ENCODE peak calls at places on chromosomes 13 and 19, in nine cellular contexts. U, G, K, Y, M, I, E, O and L are unnamed samples.
A peak's percentile ranks its signal among the peaks of the same experiment; 100 is the strongest.

GRCh38 chr19:1618157-1619093 is 13.2 kb upstream of the UQCR11 start:
- DNase-seq in U (peak; percentile 47), G (no peak), K (peak; percentile 63), Y (no peak), M (no peak), I (no peak), E (no peak), O (peak; percentile 64), L (no peak)

GRCh38 chr13:59409211-59409610 is 754.5 kb downstream of the DIAPH3 start:
- DNase-seq in U (peak; percentile 71), G (no peak), K (no peak), Y (peak; percentile 80), M (no peak), I (peak; percentile 16), E (peak; percentile 76), O (no peak), L (no peak)

GRCh38 chr19:41264581-41265375 is 606 bp downstream of the HNRNPUL1 start:
- DNase-seq in U (peak; percentile 75), G (peak; percentile 20), K (no peak), Y (peak; percentile 58), M (no peak), I (peak; percentile 65), E (no peak), O (peak; percentile 74), L (peak; percentile 91)

GRCh38 chr13:78228211-78228610 is 309.6 kb upstream of the EDNRB start:
- DNase-seq in U (no peak), G (no peak), K (no peak), Y (no peak), M (no peak), I (no peak), E (no peak), O (no peak), L (no peak)

GRCh38 chr19:3383121-3383722 is 16.8 kb downstream of the NFIC start:
- DNase-seq in U (peak; percentile 77), G (peak; percentile 48), K (no peak), Y (peak; percentile 80), M (no peak), I (peak; percentile 67), E (no peak), O (no peak), L (peak; percentile 21)

GRCh38 chr19:29429021-29429420 is 96.8 kb upstream of the VSTM2B start:
- DNase-seq in U (no peak), G (no peak), K (peak; percentile 13), Y (no peak), M (no peak), I (no peak), E (no peak), O (no peak), L (no peak)

GRCh38 chr19:4229179-4229931 is at the start of gene EBI3:
- DNase-seq in U (peak; percentile 31), G (peak; percentile 7), K (no peak), Y (peak; percentile 31), M (no peak), I (no peak), E (peak; percentile 83), O (peak; percentile 77), L (no peak)

GRCh38 chr13:111909501-111909900 is 157.4 kb upstream of the SOX1 start:
- DNase-seq in U (no peak), G (no peak), K (no peak), Y (no peak), M (no peak), I (no peak), E (peak; percentile 58), O (no peak), L (no peak)

GRCh38 chr13:94550030-94550738 is 45.8 kb downstream of the TGDS start:
- DNase-seq in U (peak; percentile 53), G (peak; percentile 33), K (no peak), Y (no peak), M (no peak), I (no peak), E (no peak), O (no peak), L (no peak)

GRCh38 chr13:38630780-38631179 is 56.1 kb upstream of the FREM2 start:
- DNase-seq in U (no peak), G (no peak), K (no peak), Y (no peak), M (no peak), I (no peak), E (no peak), O (no peak), L (no peak)

GRCh38 chr13:108352599-108352998 is 83.1 kb downstream of the TNFSF13B start:
- DNase-seq in U (no peak), G (no peak), K (no peak), Y (no peak), M (no peak), I (no peak), E (no peak), O (no peak), L (no peak)

GRCh38 chr13:30654430-30654829 is 36.7 kb downstream of the USPL1 start:
- DNase-seq in U (no peak), G (no peak), K (no peak), Y (no peak), M (no peak), I (no peak), E (no peak), O (no peak), L (no peak)

GRCh38 chr19:17220207-17220758 is 5.1 kb downstream of the USE1 start:
- DNase-seq in U (peak; percentile 81), G (no peak), K (peak; percentile 60), Y (no peak), M (no peak), I (peak; percentile 69), E (no peak), O (peak; percentile 59), L (no peak)

GRCh38 chr13:28575200-28575599 is 80.3 kb upstream of the FLT1 start:
- DNase-seq in U (no peak), G (no peak), K (peak; percentile 69), Y (no peak), M (no peak), I (no peak), E (no peak), O (peak; percentile 42), L (no peak)

GRCh38 chr13:69389899-69390298 is 717.7 kb upstream of the ATXN8OS start:
- DNase-seq in U (no peak), G (no peak), K (no peak), Y (no peak), M (no peak), I (no peak), E (no peak), O (no peak), L (no peak)

GRCh38 chr19:7681336-7682174 is 922 bp downstream of the TRAPPC5 start:
- DNase-seq in U (peak; percentile 87), G (peak; percentile 83), K (peak; percentile 71), Y (peak; percentile 84), M (peak; percentile 46), I (peak; percentile 74), E (peak; percentile 94), O (peak; percentile 65), L (peak; percentile 95)

GRCh38 chr19:7679771-7680605 is 645 bp upstream of the TRAPPC5 start:
- DNase-seq in U (no peak), G (no peak), K (no peak), Y (no peak), M (no peak), I (no peak), E (peak; percentile 70), O (no peak), L (no peak)

GRCh38 chr19:7679017-7679720 is 1.5 kb upstream of the TRAPPC5 start:
- DNase-seq in U (no peak), G (no peak), K (no peak), Y (peak; percentile 36), M (no peak), I (no peak), E (peak; percentile 91), O (peak; percentile 26), L (no peak)

GRCh38 chr19:7680606-7681335 is at the start of gene TRAPPC5:
- DNase-seq in U (peak; percentile 80), G (peak; percentile 68), K (peak; percentile 91), Y (peak; percentile 93), M (no peak), I (peak; percentile 85), E (peak; percentile 98), O (peak; percentile 95), L (peak; percentile 96)

GRCh38 chr19:7682175-7682855 is 1.7 kb downstream of the TRAPPC5 start:
- DNase-seq in U (no peak), G (no peak), K (no peak), Y (no peak), M (no peak), I (no peak), E (peak; percentile 88), O (no peak), L (no peak)
- TF ChIP-seq POLR2A in U (no peak), G (no peak), K (no peak), Y (no peak), M (no peak), I (no peak), E (no peak), O (no peak), L (no peak)

GRCh38 chr19:38682872-38683392 is 35.5 kb downstream of the ACTN4 start:
- DNase-seq in U (no peak), G (no peak), K (no peak), Y (no peak), M (no peak), I (no peak), E (no peak), O (no peak), L (no peak)
- H3K4me3 ChIP-seq in U (no peak overlapping the region), G (no peak overlapping the region), K (no peak overlapping the region), Y (no peak overlapping the region), M (no peak overlapping the region), I (no peak overlapping the region), E (no peak overlapping the region), O (no peak overlapping the region), L (no peak overlapping the region)

DNA sequence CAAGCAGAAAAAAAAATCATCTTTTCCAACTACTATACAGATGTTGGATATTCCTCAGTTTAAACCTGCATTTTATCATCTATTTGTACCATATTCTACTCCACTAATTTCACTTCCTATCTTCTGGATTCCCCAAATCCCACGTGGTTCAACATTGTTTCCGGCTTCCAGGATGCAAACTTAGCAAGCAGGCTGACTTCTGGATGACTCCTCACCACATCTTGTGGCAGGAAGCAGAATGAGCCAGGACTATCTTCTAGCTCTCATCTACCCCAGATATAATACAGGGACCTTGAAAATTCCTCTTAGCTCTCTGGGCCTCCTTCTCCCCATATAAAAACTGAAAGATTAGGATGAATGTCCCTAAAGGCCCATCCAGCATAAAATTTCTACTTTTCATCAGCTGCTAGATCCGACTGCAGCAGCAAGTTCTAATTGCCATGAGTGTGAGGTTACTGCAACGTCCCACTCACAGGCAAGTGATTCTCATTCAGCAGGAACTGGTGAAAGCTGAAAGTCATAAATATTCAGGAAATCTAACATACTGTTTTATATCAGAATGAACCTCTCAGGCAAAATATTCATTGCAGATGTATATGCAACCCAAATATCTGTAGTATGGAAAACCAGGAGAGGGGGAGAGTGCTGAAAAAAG is 93.4 kb downstream of the KCTD12 start:
- DNase-seq in U (peak; percentile 31), G (peak; percentile 44), K (no peak), Y (peak; percentile 51), M (no peak), I (peak; percentile 38), E (no peak), O (no peak), L (no peak)
- TF ChIP-seq CTCF in U (no peak), G (no peak), K (no peak), Y (no peak), M (no peak), I (no peak), E (no peak), O (no peak), L (no peak)

DNA sequence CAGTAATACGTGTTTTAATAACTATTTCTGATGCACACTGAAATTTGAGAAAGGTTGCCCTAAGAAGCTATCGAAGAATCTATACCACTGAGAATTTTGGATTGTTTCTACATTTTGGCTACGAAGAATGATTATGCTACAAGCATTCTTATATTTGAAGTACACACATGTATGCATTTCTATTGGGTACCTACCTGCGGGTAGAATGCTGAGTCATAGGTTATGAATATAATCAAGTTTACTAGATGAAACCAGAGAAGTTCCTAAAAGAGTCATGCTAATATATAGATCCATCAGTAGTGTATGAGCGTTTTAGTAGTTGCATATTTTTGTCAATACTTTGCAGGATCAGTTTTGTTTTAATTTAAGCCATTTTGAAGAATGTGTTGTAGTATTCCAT is 62.0 kb upstream of the PCDH20 start:
- DNase-seq in U (no peak), G (no peak), K (no peak), Y (no peak), M (no peak), I (no peak), E (no peak), O (no peak), L (no peak)
- TF ChIP-seq POLR2A in U (no peak), G (no peak), K (no peak), Y (no peak), M (no peak), I (no peak), E (no peak), O (no peak), L (no peak)